ENCODE peak calls at places on chromosomes 3 and 15, in seven cellular contexts. One of them, this sample, is unnamed.

GRCh38 chr15:69755571-69756310 is 303.1 kb downstream of the RPLP1 start:
- DNase-seq in H9: no peak
- DNase-seq in H1: no peak
- DNase-seq in mesenchymal stem cell: peak; percentile 44
- DNase-seq in neuronal stem cell: no peak
- DNase-seq in trophoblast cell: no peak
- DNase-seq in mesendoderm: no peak
- DNase-seq in this sample: no peak

GRCh38 chr15:75159244-75159643 is 42.4 kb upstream of the C15orf39 start:
- DNase-seq in H1: no peak
- DNase-seq in trophoblast cell: no peak
- DNase-seq in H9: no peak
- DNase-seq in mesenchymal stem cell: no peak
- DNase-seq in mesendoderm: no peak
- DNase-seq in neuronal stem cell: no peak
- DNase-seq in this sample: no peak

GRCh38 chr15:67998599-67999122 is 55.5 kb upstream of the PIAS1 start:
- DNase-seq in H1: no peak
- DNase-seq in neuronal stem cell: no peak
- DNase-seq in mesenchymal stem cell: peak; percentile 39
- DNase-seq in trophoblast cell: peak; percentile 80
- DNase-seq in H9: no peak
- DNase-seq in mesendoderm: no peak
- DNase-seq in this sample: peak; percentile 62

GRCh38 chr15:52251144-52251860 is 44.3 kb downstream of the MYO5C start:
- DNase-seq in H9: no peak
- DNase-seq in mesendoderm: no peak
- DNase-seq in H1: no peak
- DNase-seq in trophoblast cell: peak; percentile 71
- DNase-seq in neuronal stem cell: no peak
- DNase-seq in mesenchymal stem cell: no peak
- DNase-seq in this sample: peak; percentile 23

GRCh38 chr3:90062018-90062417 is 954.6 kb downstream of the EPHA3 start:
- DNase-seq in trophoblast cell: peak; percentile 15
- DNase-seq in mesenchymal stem cell: peak; percentile 82
- DNase-seq in neuronal stem cell: no peak
- DNase-seq in H9: no peak
- DNase-seq in H1: no peak
- DNase-seq in mesendoderm: peak; percentile 39
- DNase-seq in this sample: peak; percentile 2

GRCh38 chr3:1019157-1019556 is 73.7 kb upstream of the CNTN6 start:
- DNase-seq in trophoblast cell: no peak
- DNase-seq in neuronal stem cell: no peak
- DNase-seq in mesendoderm: no peak
- DNase-seq in H9: no peak
- DNase-seq in H1: no peak
- DNase-seq in mesenchymal stem cell: no peak
- DNase-seq in this sample: no peak

GRCh38 chr15:52132066-52132465 is 19.5 kb upstream of the BCL2L10 start:
- DNase-seq in mesendoderm: no peak
- DNase-seq in neuronal stem cell: no peak
- DNase-seq in H9: no peak
- DNase-seq in H1: no peak
- DNase-seq in trophoblast cell: peak; percentile 93
- DNase-seq in mesenchymal stem cell: no peak
- DNase-seq in this sample: no peak

GRCh38 chr3:133113526-133113925 is 75.3 kb downstream of the TMEM108 start:
- DNase-seq in trophoblast cell: no peak
- DNase-seq in neuronal stem cell: no peak
- DNase-seq in H9: no peak
- DNase-seq in H1: no peak
- DNase-seq in mesenchymal stem cell: no peak
- DNase-seq in mesendoderm: no peak
- DNase-seq in this sample: peak; percentile 50

GRCh38 chr15:62979252-62979651 is 63.3 kb upstream of the TPM1 start:
- DNase-seq in mesendoderm: no peak
- DNase-seq in trophoblast cell: no peak
- DNase-seq in neuronal stem cell: no peak
- DNase-seq in H1: no peak
- DNase-seq in mesenchymal stem cell: peak; percentile 29
- DNase-seq in H9: no peak
- DNase-seq in this sample: peak; percentile 18

GRCh38 chr15:48627260-48627969 is 18.1 kb downstream of the FBN1 start:
- DNase-seq in trophoblast cell: peak; percentile 67
- DNase-seq in mesendoderm: no peak
- DNase-seq in H9: no peak
- DNase-seq in H1: no peak
- DNase-seq in mesenchymal stem cell: peak; percentile 77
- DNase-seq in neuronal stem cell: no peak
- DNase-seq in this sample: peak; percentile 68

GRCh38 chr3:122533931-122534334 is 19.2 kb upstream of the KPNA1 start:
- DNase-seq in H9: no peak
- DNase-seq in trophoblast cell: peak; percentile 88
- DNase-seq in neuronal stem cell: no peak
- DNase-seq in mesenchymal stem cell: peak; percentile 87
- DNase-seq in H1: no peak
- DNase-seq in mesendoderm: peak; percentile 97
- DNase-seq in this sample: peak; percentile 87

GRCh38 chr15:72902245-72902928 is 118.8 kb upstream of the ADPGK start:
- DNase-seq in H1: no peak
- DNase-seq in mesendoderm: no peak
- DNase-seq in mesenchymal stem cell: peak; percentile 92
- DNase-seq in neuronal stem cell: no peak
- DNase-seq in trophoblast cell: no peak
- DNase-seq in H9: no peak
- DNase-seq in this sample: peak; percentile 74

GRCh38 chr3:45555666-45556065 is 38.9 kb upstream of the LIMD1 start:
- DNase-seq in H9: no peak
- DNase-seq in H1: no peak
- DNase-seq in trophoblast cell: no peak
- DNase-seq in neuronal stem cell: no peak
- DNase-seq in mesendoderm: no peak
- DNase-seq in mesenchymal stem cell: no peak
- DNase-seq in this sample: no peak

GRCh38 chr3:55333923-55334322 is 153.2 kb downstream of the WNT5A start:
- DNase-seq in mesendoderm: no peak
- DNase-seq in trophoblast cell: peak; percentile 32
- DNase-seq in H1: no peak
- DNase-seq in neuronal stem cell: no peak
- DNase-seq in mesenchymal stem cell: peak; percentile 74
- DNase-seq in H9: no peak
- DNase-seq in this sample: peak; percentile 84

GRCh38 chr3:142958707-142959106 is 4.8 kb downstream of the PAQR9 start:
- DNase-seq in mesendoderm: no peak
- DNase-seq in H9: no peak
- DNase-seq in mesenchymal stem cell: no peak
- DNase-seq in neuronal stem cell: no peak
- DNase-seq in H1: no peak
- DNase-seq in trophoblast cell: peak; percentile 18
- DNase-seq in this sample: peak; percentile 49

GRCh38 chr3:30353711-30354467 is 252.5 kb upstream of the TGFBR2 start:
- DNase-seq in mesenchymal stem cell: no peak
- DNase-seq in H1: no peak
- DNase-seq in trophoblast cell: no peak
- DNase-seq in neuronal stem cell: no peak
- DNase-seq in mesendoderm: no peak
- DNase-seq in H9: no peak
- DNase-seq in this sample: no peak

GRCh38 chr15:89215627-89216026 is 5.8 kb downstream of the RLBP1 start:
- DNase-seq in mesenchymal stem cell: no peak
- DNase-seq in H9: no peak
- DNase-seq in H1: no peak
- DNase-seq in neuronal stem cell: no peak
- DNase-seq in mesendoderm: no peak
- DNase-seq in trophoblast cell: no peak
- DNase-seq in this sample: no peak

GRCh38 chr3:47414161-47414564 is 33.3 kb downstream of the PTPN23 start:
- DNase-seq in mesendoderm: no peak
- DNase-seq in H1: no peak
- DNase-seq in trophoblast cell: no peak
- DNase-seq in H9: no peak
- DNase-seq in neuronal stem cell: no peak
- DNase-seq in mesenchymal stem cell: no peak
- DNase-seq in this sample: no peak

GRCh38 chr3:80355144-80355543 is 587.3 kb upstream of the ROBO1 start:
- DNase-seq in trophoblast cell: no peak
- DNase-seq in neuronal stem cell: no peak
- DNase-seq in H1: no peak
- DNase-seq in mesendoderm: no peak
- DNase-seq in H9: no peak
- DNase-seq in mesenchymal stem cell: no peak
- DNase-seq in this sample: no peak

DNA sequence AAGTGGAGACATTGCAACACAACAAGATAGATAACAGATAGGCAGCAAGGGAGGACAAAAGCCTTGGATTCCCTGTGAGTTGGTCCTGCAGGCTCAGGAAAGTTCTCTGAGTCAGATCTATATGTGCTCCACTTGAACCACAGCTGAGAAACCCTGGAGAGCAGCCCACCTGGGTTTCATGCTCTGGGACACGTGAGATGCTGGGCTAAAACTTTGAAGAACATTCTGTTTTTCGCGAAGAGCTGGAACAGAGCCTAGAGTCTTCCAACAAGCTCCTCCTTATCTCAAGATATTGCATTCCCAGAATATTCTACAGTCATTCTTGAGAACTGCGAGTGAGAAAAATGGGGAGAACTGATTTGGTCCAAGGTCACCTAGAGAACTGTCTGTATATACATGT is 583.0 kb upstream of the ROBO1 start:
- DNase-seq in mesendoderm: no peak
- DNase-seq in neuronal stem cell: no peak
- DNase-seq in H9: no peak
- DNase-seq in H1: no peak
- DNase-seq in mesenchymal stem cell: no peak
- DNase-seq in trophoblast cell: peak; percentile 21
- DNase-seq in this sample: no peak
- H3K23ac ChIP-seq in mesendoderm: no peak overlapping the region
- H3K23ac ChIP-seq in neuronal stem cell: no peak overlapping the region
- H3K23ac ChIP-seq in H9: no peak overlapping the region
- H3K23ac ChIP-seq in H1: no peak overlapping the region
- H3K23ac ChIP-seq in mesenchymal stem cell: no peak overlapping the region
- H3K23ac ChIP-seq in trophoblast cell: no peak overlapping the region
- H3K23ac ChIP-seq in this sample: no peak overlapping the region

DNA sequence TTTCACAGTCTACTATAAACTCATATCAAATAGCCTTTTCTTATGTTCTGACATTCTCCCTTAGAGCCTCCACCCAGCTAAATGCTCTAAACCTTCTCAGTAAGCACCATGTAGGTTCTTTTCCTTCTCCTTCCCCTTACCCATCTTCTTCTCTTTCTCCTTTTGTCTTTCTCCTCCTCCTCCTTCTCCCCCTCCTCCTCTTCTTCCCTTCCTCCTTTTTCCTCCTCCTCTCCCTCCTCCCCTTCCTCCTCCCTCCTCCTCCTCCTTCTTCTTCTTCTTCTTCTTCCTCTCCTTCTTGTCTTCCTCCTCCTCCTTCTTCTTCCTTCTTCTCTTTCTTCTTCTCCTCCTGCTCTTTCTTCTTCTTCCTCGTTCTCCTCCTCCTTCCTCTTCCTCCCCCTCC is 85.2 kb upstream of the KCNAB1 start:
- DNase-seq in neuronal stem cell: no peak
- DNase-seq in H9: no peak
- DNase-seq in H1: no peak
- DNase-seq in mesenchymal stem cell: no peak
- DNase-seq in trophoblast cell: no peak
- DNase-seq in mesendoderm: no peak
- DNase-seq in this sample: no peak
- H3K23ac ChIP-seq in neuronal stem cell: no peak overlapping the region
- H3K23ac ChIP-seq in H9: no peak overlapping the region
- H3K23ac ChIP-seq in H1: no peak overlapping the region
- H3K23ac ChIP-seq in mesenchymal stem cell: no peak overlapping the region
- H3K23ac ChIP-seq in trophoblast cell: no peak overlapping the region
- H3K23ac ChIP-seq in mesendoderm: no peak overlapping the region
- H3K23ac ChIP-seq in this sample: no peak overlapping the region

GRCh38 chr3:172288625-172289024 is 159.6 kb downstream of the GHSR start:
- DNase-seq in mesenchymal stem cell: no peak
- DNase-seq in trophoblast cell: no peak
- DNase-seq in mesendoderm: no peak
- DNase-seq in neuronal stem cell: no peak
- DNase-seq in H1: no peak
- DNase-seq in H9: no peak
- DNase-seq in this sample: no peak

GRCh38 chr3:172289583-172289982 is 158.7 kb downstream of the GHSR start:
- DNase-seq in H1: no peak
- DNase-seq in mesenchymal stem cell: peak; percentile 51
- DNase-seq in mesendoderm: peak; percentile 57
- DNase-seq in H9: peak; percentile 56
- DNase-seq in trophoblast cell: peak; percentile 45
- DNase-seq in neuronal stem cell: no peak
- DNase-seq in this sample: no peak

GRCh38 chr3:172292422-172292821 is 155.8 kb downstream of the GHSR start:
- DNase-seq in H9: no peak
- DNase-seq in neuronal stem cell: no peak
- DNase-seq in mesenchymal stem cell: no peak
- DNase-seq in mesendoderm: no peak
- DNase-seq in H1: no peak
- DNase-seq in trophoblast cell: no peak
- DNase-seq in this sample: no peak

GRCh38 chr3:172291650-172292049 is 156.6 kb downstream of the GHSR start:
- DNase-seq in trophoblast cell: no peak
- DNase-seq in mesenchymal stem cell: no peak
- DNase-seq in H9: no peak
- DNase-seq in neuronal stem cell: no peak
- DNase-seq in mesendoderm: no peak
- DNase-seq in H1: no peak
- DNase-seq in this sample: no peak

DNA sequence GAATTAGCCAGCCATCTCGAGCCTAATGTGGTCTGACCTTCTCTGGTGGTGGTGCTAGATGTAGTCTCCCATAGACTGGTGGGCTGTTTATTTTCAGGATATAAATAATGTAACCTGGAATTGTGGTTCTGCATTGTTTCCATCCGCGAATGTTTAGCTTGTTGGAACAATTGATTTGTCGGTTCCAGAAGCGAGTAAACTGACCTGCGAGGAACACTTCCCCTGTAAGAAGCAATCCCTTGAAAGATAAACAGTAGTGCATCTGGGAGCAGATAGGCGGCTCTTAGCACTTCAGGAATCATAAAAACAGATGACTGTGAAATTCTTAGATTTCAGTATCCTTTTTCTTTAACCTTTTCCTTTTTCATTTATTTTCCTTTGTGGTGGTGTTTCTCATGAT is 157.8 kb downstream of the GHSR start:
- DNase-seq in mesenchymal stem cell: no peak
- DNase-seq in H1: no peak
- DNase-seq in mesendoderm: no peak
- DNase-seq in H9: no peak
- DNase-seq in trophoblast cell: no peak
- DNase-seq in neuronal stem cell: no peak
- DNase-seq in this sample: no peak
- H3K23ac ChIP-seq in mesenchymal stem cell: no peak overlapping the region
- H3K23ac ChIP-seq in H1: no peak overlapping the region
- H3K23ac ChIP-seq in mesendoderm: no peak overlapping the region
- H3K23ac ChIP-seq in H9: no peak overlapping the region
- H3K23ac ChIP-seq in trophoblast cell: no peak overlapping the region
- H3K23ac ChIP-seq in neuronal stem cell: no peak overlapping the region
- H3K23ac ChIP-seq in this sample: no peak overlapping the region

DNA sequence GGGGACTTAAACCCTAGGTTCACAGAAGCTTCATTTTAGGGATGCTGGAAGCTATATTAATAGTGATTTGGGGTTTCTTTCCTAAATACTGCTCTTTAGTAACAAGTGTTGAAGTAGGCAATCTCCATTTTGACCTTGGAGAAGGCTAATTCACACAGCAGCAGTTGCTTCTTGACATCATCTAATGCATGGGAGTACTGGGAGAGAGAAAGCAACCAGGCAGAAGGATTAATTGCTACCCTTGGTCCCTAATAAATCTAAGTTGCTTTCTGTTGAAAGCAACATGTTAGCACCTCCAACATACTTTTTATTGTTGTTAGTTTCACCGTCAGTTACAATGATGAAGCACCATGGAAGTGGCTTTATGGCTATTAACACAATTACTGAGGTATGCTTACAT is 96.2 kb downstream of the ADAMTS9 start:
- DNase-seq in trophoblast cell: no peak
- DNase-seq in mesendoderm: no peak
- DNase-seq in H1: no peak
- DNase-seq in H9: no peak
- DNase-seq in mesenchymal stem cell: no peak
- DNase-seq in neuronal stem cell: no peak
- DNase-seq in this sample: no peak
- H3K23ac ChIP-seq in trophoblast cell: no peak overlapping the region
- H3K23ac ChIP-seq in mesendoderm: no peak overlapping the region
- H3K23ac ChIP-seq in H1: no peak overlapping the region
- H3K23ac ChIP-seq in H9: no peak overlapping the region
- H3K23ac ChIP-seq in mesenchymal stem cell: no peak overlapping the region
- H3K23ac ChIP-seq in neuronal stem cell: no peak overlapping the region
- H3K23ac ChIP-seq in this sample: no peak overlapping the region